ENCODE peak calls at places on chromosomes 16 and 17, in seven cellular contexts. U is cardiac muscle cell, D is HFF-Myc, T is MM.1S, M is OCI-LY7, B is fibroblast of pulmonary artery, L is kidney. K is an unnamed sample.

GRCh38 chr16:67881557-67882220 is 3.0 kb upstream of the NRN1L start:
- DNase-seq in U (no peak), D (no peak), T (no peak), M (no peak), B (no peak), L (no peak), K (no peak)

GRCh38 chr16:28321700-28322411 is 29.5 kb downstream of the SBK1 start:
- DNase-seq in U (peak), D (no peak), T (peak), M (peak), B (peak), L (peak), K (peak)

GRCh38 chr17:76893623-76894358 is 25.6 kb downstream of the MGAT5B start:
- DNase-seq in U (no peak), D (no peak), T (no peak), M (no peak), B (no peak), L (no peak), K (no peak)

GRCh38 chr16:74448990-74449389 is 27.7 kb upstream of the CLEC18B start:
- DNase-seq in U (no peak), D (peak), T (no peak), M (no peak), B (peak), L (peak), K (peak)

GRCh38 chr16:3528406-3528805 is 27.6 kb downstream of the CLUAP1 start:
- DNase-seq in U (no peak), D (no peak), T (no peak), M (no peak), B (no peak), L (no peak), K (no peak)

GRCh38 chr17:77365584-77366186 is 224.9 kb downstream of the SEC14L1 start:
- DNase-seq in U (no peak), D (no peak), T (no peak), M (no peak), B (peak), L (peak), K (peak)

GRCh38 chr17:5583426-5584382 is 605 bp downstream of the NLRP1 start:
- DNase-seq in U (no peak), D (no peak), T (peak), M (no peak), B (no peak), L (no peak), K (peak)

GRCh38 chr17:29592850-29593545 is at the start of gene ANKRD13B:
- DNase-seq in U (peak), D (no peak), T (no peak), M (peak), B (no peak), L (no peak), K (no peak)

GRCh38 chr17:48601184-48601527 is 3.6 kb downstream of the HOXB6 start:
- DNase-seq in U (no peak), D (no peak), T (no peak), M (no peak), B (no peak), L (no peak), K (no peak)

GRCh38 chr17:2180768-2181167 is 122.8 kb downstream of the SMG6 start:
- DNase-seq in U (no peak), D (no peak), T (no peak), M (no peak), B (no peak), L (no peak), K (no peak)

GRCh38 chr17:57142925-57143324 is 57.9 kb downstream of the AKAP1 start:
- DNase-seq in U (no peak), D (no peak), T (no peak), M (no peak), B (peak), L (no peak), K (peak)

GRCh38 chr17:13067629-13068303 is 49.9 kb upstream of the ELAC2 start:
- DNase-seq in U (no peak), D (no peak), T (no peak), M (no peak), B (no peak), L (no peak), K (no peak)

GRCh38 chr16:79071424-79071823 is 529.1 kb downstream of the MAF start:
- DNase-seq in U (peak), D (no peak), T (no peak), M (no peak), B (no peak), L (no peak), K (no peak)

GRCh38 chr17:59845595-59846390 is 47.0 kb downstream of the TUBD1 start:
- DNase-seq in U (no peak), D (no peak), T (peak), M (no peak), B (peak), L (peak), K (peak)

GRCh38 chr16:25110392-25110947 is 1.1 kb upstream of the LCMT1 start:
- DNase-seq in U (no peak), D (no peak), T (no peak), M (peak), B (no peak), L (no peak), K (no peak)

GRCh38 chr16:15482068-15482747 is 47.8 kb downstream of the BMERB1 start:
- DNase-seq in U (no peak), D (peak), T (no peak), M (no peak), B (peak), L (peak), K (peak)

GRCh38 chr17:45997624-45998023 is 1.4 kb upstream of the STH start:
- DNase-seq in U (no peak), D (no peak), T (no peak), M (no peak), B (peak), L (no peak), K (peak)

GRCh38 chr16:27374794-27375499 is 27.0 kb upstream of the IL21R start:
- DNase-seq in U (peak), D (peak), T (peak), M (peak), B (peak), L (peak), K (peak)

GRCh38 chr16:66426112-66427035 is 721 bp upstream of the BEAN1 start:
- DNase-seq in U (no peak), D (no peak), T (no peak), M (no peak), B (no peak), L (no peak), K (no peak)

GRCh38 chr16:17368951-17369350 is 101.8 kb downstream of the XYLT1 start:
- DNase-seq in U (no peak), D (no peak), T (no peak), M (no peak), B (no peak), L (no peak), K (no peak)

GRCh38 chr16:83951544-83951943 is 1.5 kb upstream of the OSGIN1 start:
- DNase-seq in U (no peak), D (no peak), T (no peak), M (no peak), B (no peak), L (no peak), K (no peak)

GRCh38 chr16:75317101-75317522 is 65.7 kb upstream of the BCAR1 start:
- DNase-seq in U (no peak), D (no peak), T (no peak), M (no peak), B (peak), L (no peak), K (no peak)

GRCh38 chr16:11994187-11995119 is 17.9 kb downstream of the SNX29 start:
- DNase-seq in U (no peak), D (no peak), T (no peak), M (no peak), B (no peak), L (no peak), K (no peak)

GRCh38 chr16:89195521-89196171 is 4.7 kb downstream of the SLC22A31 start:
- DNase-seq in U (no peak), D (no peak), T (no peak), M (no peak), B (no peak), L (peak), K (no peak)

GRCh38 chr17:79618383-79619067 is 7.7 kb upstream of the RBFOX3 start:
- DNase-seq in U (no peak), D (no peak), T (no peak), M (no peak), B (no peak), L (peak), K (no peak)

GRCh38 chr16:12646490-12647274 is 157.0 kb downstream of the CPPED1 start:
- DNase-seq in U (no peak), D (peak), T (peak), M (no peak), B (no peak), L (no peak), K (peak)

GRCh38 chr17:72747416-72747815 is 345.1 kb downstream of the SLC39A11 start:
- DNase-seq in U (no peak), D (no peak), T (no peak), M (no peak), B (no peak), L (no peak), K (no peak)

DNA sequence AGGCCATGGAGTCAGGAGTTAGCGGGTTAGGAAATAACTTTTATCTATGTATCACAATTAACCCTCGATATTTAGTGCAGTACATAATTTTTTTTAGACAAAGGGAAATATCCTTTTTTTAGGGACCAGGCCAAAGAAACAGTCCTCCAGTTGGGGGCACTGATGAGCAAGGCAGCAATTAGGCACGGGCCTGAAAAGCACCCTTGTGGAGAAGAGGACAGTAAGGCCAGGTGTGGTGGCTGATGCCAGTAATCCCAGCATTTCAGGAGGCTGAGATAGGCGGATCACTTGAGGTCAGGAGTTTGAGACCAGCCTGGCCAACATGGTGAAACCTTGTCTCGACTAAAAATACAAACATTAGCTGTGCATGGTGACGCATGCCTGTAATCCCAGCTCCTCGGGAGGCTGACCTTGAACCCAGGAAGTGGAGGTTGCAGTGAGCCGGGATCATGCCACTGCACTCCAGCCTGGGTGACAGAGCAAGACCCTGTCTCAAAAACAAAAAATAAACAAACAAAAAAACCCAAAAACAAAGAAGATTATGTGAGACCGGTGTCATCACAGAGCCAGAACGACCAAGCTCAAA is 158.3 kb upstream of the NOL11 start:
- DNase-seq in U (no peak), D (no peak), T (peak), M (no peak), B (peak), L (no peak), K (no peak)
- TF ChIP-seq CTCF in U (peak), D (no peak), T (peak), M (peak), B (peak), L (peak), K (no peak)

DNA sequence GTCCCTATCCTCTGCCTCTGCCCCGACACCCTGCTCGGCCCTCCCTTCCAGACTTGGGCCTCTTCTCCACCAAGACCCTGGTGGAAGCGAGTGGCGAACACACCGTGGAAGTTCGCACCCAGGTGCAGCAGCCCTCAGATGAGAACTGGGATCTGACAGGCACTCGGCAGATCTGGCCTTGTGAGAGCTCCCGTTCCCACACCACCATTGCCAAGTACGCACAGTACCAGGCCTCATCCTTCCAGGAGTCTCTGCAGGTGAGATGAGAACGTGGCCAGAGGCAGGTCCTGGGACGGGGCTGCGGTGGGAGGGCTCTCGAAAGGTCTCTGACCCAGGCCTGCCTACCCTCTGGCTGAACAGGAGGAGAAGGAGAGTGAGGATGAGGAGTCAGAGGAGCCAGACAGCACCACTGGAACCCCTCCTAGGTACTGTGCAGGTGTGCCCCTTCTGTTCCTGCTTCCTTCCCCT is 3.9 kb upstream of the TMEM88 start:
- DNase-seq in U (no peak), D (no peak), T (no peak), M (no peak), B (no peak), L (peak), K (no peak)
- H3K4me3 ChIP-seq in U (no peak), D (no peak), T (peak), M (peak), B (no peak), L (no peak), K (no peak)

DNA sequence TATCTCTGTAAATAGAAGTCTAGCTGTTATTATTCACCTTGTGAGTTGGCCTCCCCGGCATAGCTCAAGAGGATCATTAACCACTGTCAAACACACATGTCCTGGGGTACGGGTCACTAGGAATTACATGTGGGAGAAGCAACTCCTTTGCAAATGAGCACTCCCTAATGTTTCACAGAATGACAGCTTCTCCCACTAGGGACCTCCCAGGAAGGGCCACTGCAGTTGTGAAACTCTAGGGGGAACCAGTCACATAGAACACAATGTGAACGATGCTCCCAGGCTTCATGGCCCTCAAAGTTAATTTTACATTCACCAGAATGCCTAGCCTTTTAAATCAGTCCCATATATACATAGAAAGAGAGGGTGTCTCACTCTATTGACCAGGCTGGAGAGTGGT is 12.4 kb upstream of the ZNF19 start:
- DNase-seq in U (no peak), D (no peak), T (no peak), M (peak), B (no peak), L (no peak), K (no peak)
- TF ChIP-seq CTCF in U (peak), D (peak), T (peak), M (peak), B (no peak), L (no peak), K (no peak)

GRCh38 chr17:65166785-65167184 is 29.6 kb downstream of the RGS9 start:
- DNase-seq in U (no peak), D (no peak), T (no peak), M (no peak), B (no peak), L (no peak), K (no peak)
- H3K4me3 ChIP-seq in U (no peak), D (no peak), T (no peak), M (no peak), B (no peak), L (no peak), K (no peak)

GRCh38 chr17:16255481-16255901 is 38.5 kb downstream of the PIGL start:
- DNase-seq in U (peak), D (no peak), T (no peak), M (no peak), B (peak), L (peak), K (peak)
- TF ChIP-seq CTCF in U (no peak), D (no peak), T (no peak), M (no peak), B (no peak), L (no peak), K (no peak)

GRCh38 chr17:75396025-75396424 is 9.5 kb downstream of the GRB2 start:
- DNase-seq in U (no peak), D (no peak), T (no peak), M (no peak), B (no peak), L (no peak), K (no peak)

GRCh38 chr17:75394332-75394918 is 11.1 kb downstream of the GRB2 start:
- DNase-seq in U (no peak), D (no peak), T (no peak), M (peak), B (no peak), L (no peak), K (no peak)

GRCh38 chr17:75390982-75391381 is 14.5 kb downstream of the GRB2 start:
- DNase-seq in U (no peak), D (no peak), T (no peak), M (no peak), B (peak), L (no peak), K (peak)

GRCh38 chr17:75393523-75394331 is 11.8 kb downstream of the GRB2 start:
- DNase-seq in U (peak), D (peak), T (peak), M (peak), B (peak), L (peak), K (peak)

GRCh38 chr17:75392559-75392958 is 12.9 kb downstream of the GRB2 start:
- DNase-seq in U (no peak), D (no peak), T (no peak), M (no peak), B (no peak), L (no peak), K (no peak)
- H3K4me3 ChIP-seq in U (peak), D (peak), T (no peak), M (no peak), B (peak), L (no peak), K (peak)

GRCh38 chr16:86566966-86567700 is 504 bp downstream of the FOXC2 start:
- DNase-seq in U (peak), D (no peak), T (no peak), M (no peak), B (peak), L (peak), K (peak)
- TF ChIP-seq CTCF in U (no peak), D (no peak), T (no peak), M (no peak), B (no peak), L (no peak), K (no peak)

GRCh38 chr17:32486701-32487459 is at the start of gene CDK5R1:
- DNase-seq in U (peak), D (no peak), T (peak), M (peak), B (peak), L (peak), K (peak)

GRCh38 chr17:32488604-32489180 is 1.9 kb downstream of the CDK5R1 start:
- DNase-seq in U (no peak), D (no peak), T (no peak), M (no peak), B (no peak), L (no peak), K (no peak)

GRCh38 chr17:32487460-32488176 is 825 bp downstream of the CDK5R1 start:
- DNase-seq in U (peak), D (no peak), T (no peak), M (no peak), B (no peak), L (peak), K (no peak)

GRCh38 chr17:32489320-32490100 is 2.7 kb downstream of the CDK5R1 start:
- DNase-seq in U (no peak), D (no peak), T (no peak), M (no peak), B (no peak), L (no peak), K (no peak)

GRCh38 chr17:32488177-32488542 is 1.4 kb downstream of the CDK5R1 start:
- DNase-seq in U (no peak), D (no peak), T (no peak), M (no peak), B (no peak), L (no peak), K (no peak)
- H3K4me3 ChIP-seq in U (no peak), D (peak), T (no peak), M (no peak), B (no peak), L (no peak), K (peak)

K was measured in AG10803.